ENCODE peak calls at places on chromosomes 5 and 9, in ten cellular contexts. L is naive thymus-derived CD8-positive, alpha-beta T cell; Y is NCI-H2107; Q is HFFc6; X is midbrain; O is activated CD4-positive, alpha-beta T cell treated with anti-CD3 and anti-CD28 coated beads, Interleukin-2, amount 50 U/mL, for 4 hours; G is AG10803; T is activated T-cell treated with anti-CD3 and anti-CD28 coated beads for 1 hour; C is astrocyte of the hippocampus; N is AG08396. W is an unnamed sample.

GRCh38 chr9:78828521-78828920 is 531.6 kb downstream of the PSAT1 start:
- DNase-seq in C (peak), Q (no peak), G (no peak), T (no peak), O (no peak), L (no peak), Y (no peak), X (no peak), N (no peak), W (no peak)

GRCh38 chr5:115423541-115423940 is 121.0 kb downstream of the FEM1C start:
- DNase-seq in L (no peak), X (peak), T (no peak), O (no peak), G (no peak), Y (no peak), Q (no peak), N (no peak), C (no peak), W (peak)

GRCh38 chr5:151023047-151023615 is 2.7 kb downstream of the GPX3 start:
- DNase-seq in N (peak), G (no peak), X (no peak), T (no peak), C (no peak), L (no peak), O (no peak), Y (no peak), Q (no peak), W (peak)

GRCh38 chr9:71663931-71664459 is 104.3 kb downstream of the CEMIP2 start:
- DNase-seq in G (peak), Y (no peak), Q (no peak), T (no peak), N (no peak), C (peak), O (no peak), L (no peak), X (no peak), W (no peak)

GRCh38 chr5:43386960-43387362 is 25.2 kb downstream of the CCL28 start:
- DNase-seq in C (no peak), Y (no peak), T (no peak), Q (no peak), X (no peak), G (no peak), O (no peak), L (no peak), N (no peak), W (no peak)

GRCh38 chr5:101418735-101419134 is 515.7 kb upstream of the ST8SIA4 start:
- DNase-seq in C (peak), L (no peak), N (no peak), O (no peak), Q (no peak), T (no peak), Y (no peak), X (no peak), G (no peak), W (no peak)

GRCh38 chr5:7419846-7420245 is 23.9 kb downstream of the ADCY2 start:
- DNase-seq in G (no peak), Y (no peak), C (no peak), T (no peak), O (no peak), X (no peak), L (no peak), Q (no peak), N (no peak), W (no peak)

GRCh38 chr9:70954126-70954525 is 167.3 kb downstream of the TRPM3 start:
- DNase-seq in Y (no peak), X (no peak), C (peak), N (peak), G (peak), Q (peak), T (no peak), L (no peak), O (no peak), W (no peak)

GRCh38 chr5:173567548-173567947 is 48.9 kb downstream of the BOD1 start:
- DNase-seq in O (no peak), Y (no peak), X (no peak), C (peak), G (peak), Q (peak), T (no peak), L (no peak), N (no peak), W (no peak)

GRCh38 chr5:116938488-116938887 is 363.9 kb upstream of the SEMA6A start:
- DNase-seq in C (peak), X (peak), T (no peak), G (no peak), Y (no peak), N (no peak), L (no peak), O (no peak), Q (no peak), W (no peak)

GRCh38 chr5:5146530-5147160 is 6.5 kb downstream of the ADAMTS16 start:
- DNase-seq in O (no peak), Y (no peak), G (no peak), T (no peak), N (no peak), X (no peak), L (no peak), Q (no peak), C (no peak), W (no peak)

GRCh38 chr9:93600504-93600903 is 24.1 kb downstream of the PHF2 start:
- DNase-seq in C (no peak), G (no peak), T (no peak), Y (no peak), X (no peak), N (no peak), L (no peak), Q (no peak), O (no peak), W (peak)

GRCh38 chr9:113444736-113445135 is 18.8 kb upstream of the RGS3 start:
- DNase-seq in O (no peak), Q (no peak), Y (no peak), T (no peak), L (no peak), X (no peak), G (no peak), N (no peak), C (no peak), W (no peak)

GRCh38 chr9:13568851-13569618 is 289.5 kb upstream of the MPDZ start:
- DNase-seq in Q (no peak), L (no peak), Y (peak), C (peak), O (no peak), N (no peak), T (no peak), G (no peak), X (peak), W (no peak)

GRCh38 chr5:15010936-15011335 is 139.4 kb upstream of the ANKH start:
- DNase-seq in N (no peak), X (no peak), O (no peak), G (peak), C (no peak), L (no peak), Y (no peak), T (no peak), Q (no peak), W (no peak)

GRCh38 chr5:12794476-12795332 is 890.5 kb upstream of the CTNND2 start:
- DNase-seq in L (no peak), C (no peak), Q (no peak), G (no peak), Y (no peak), O (no peak), N (no peak), X (no peak), T (no peak), W (no peak)

GRCh38 chr5:173644700-173645436 is 28.4 kb upstream of the BOD1 start:
- DNase-seq in X (no peak), N (no peak), G (peak), O (no peak), Q (no peak), C (no peak), T (no peak), L (no peak), Y (no peak), W (peak)

GRCh38 chr9:81578606-81579005 is 110.7 kb downstream of the TLE1 start:
- DNase-seq in N (peak), G (peak), O (no peak), Y (no peak), L (no peak), Q (peak), T (no peak), C (peak), X (no peak), W (no peak)

GRCh38 chr5:38367410-38367809 is 109.1 kb downstream of the EGFLAM start:
- DNase-seq in G (no peak), O (no peak), T (no peak), L (no peak), N (no peak), X (no peak), Q (no peak), Y (no peak), C (no peak), W (no peak)

GRCh38 chr9:71249729-71250317 is 128.4 kb upstream of the TRPM3 start:
- DNase-seq in Q (peak), O (no peak), T (no peak), C (peak), L (no peak), G (peak), N (peak), Y (no peak), X (peak), W (no peak)

GRCh38 chr9:107214381-107214780 is 68.7 kb upstream of the RAD23B start:
- DNase-seq in C (no peak), G (no peak), L (no peak), N (no peak), Q (no peak), O (no peak), T (no peak), X (no peak), Y (no peak), W (no peak)

GRCh38 chr9:36136894-36137391 is 410 bp downstream of the GLIPR2 start:
- DNase-seq in C (peak), O (no peak), X (peak), N (no peak), L (no peak), G (no peak), T (no peak), Y (no peak), Q (no peak), W (no peak)

GRCh38 chr5:84227221-84227620 is 157.5 kb downstream of the EDIL3 start:
- DNase-seq in L (no peak), T (no peak), X (no peak), Y (no peak), C (no peak), G (peak), O (no peak), N (no peak), Q (no peak), W (no peak)

GRCh38 chr5:39482098-39482497 is 57.3 kb upstream of the DAB2 start:
- DNase-seq in G (no peak), X (no peak), C (no peak), T (no peak), N (no peak), L (no peak), Q (no peak), Y (no peak), O (no peak), W (no peak)

GRCh38 chr9:109953813-109954489 is 174.0 kb downstream of the PALM2AKAP2 start:
- DNase-seq in Q (no peak), N (no peak), L (no peak), O (no peak), X (no peak), Y (no peak), C (no peak), T (no peak), G (no peak), W (no peak)

GRCh38 chr5:1006656-1007071 is 1.9 kb upstream of the NKD2 start:
- DNase-seq in G (no peak), O (no peak), L (no peak), N (no peak), Q (no peak), T (no peak), C (no peak), Y (no peak), X (no peak), W (peak)

GRCh38 chr5:145554399-145554798 is 280.7 kb downstream of the PRELID2 start:
- DNase-seq in Y (no peak), T (no peak), Q (peak), L (no peak), N (peak), C (peak), X (peak), G (peak), O (no peak), W (no peak)

GRCh38 chr5:34941936-34942335 is 12.6 kb downstream of the DNAJC21 start:
- DNase-seq in G (no peak), O (no peak), X (no peak), L (no peak), Q (no peak), Y (no peak), C (no peak), N (no peak), T (no peak), W (no peak)

GRCh38 chr9:137049544-137050449 is 3.8 kb upstream of the NPDC1 start:
- DNase-seq in G (peak), O (peak), Y (no peak), T (peak), X (peak), N (peak), Q (no peak), L (no peak), C (peak), W (no peak)

GRCh38 chr5:9099681-9100080 is 446.2 kb downstream of the SEMA5A start:
- DNase-seq in T (no peak), O (no peak), X (no peak), Y (no peak), C (no peak), G (no peak), L (no peak), Q (no peak), N (no peak), W (no peak)

GRCh38 chr9:124621371-124622328 is 114.5 kb upstream of the NR5A1 start:
- DNase-seq in N (no peak), T (no peak), C (peak), G (peak), Y (no peak), O (no peak), Q (peak), X (no peak), L (no peak), W (no peak)

GRCh38 chr5:2185646-2186471 is 303.1 kb upstream of the IRX4 start:
- DNase-seq in N (no peak), L (no peak), Q (no peak), O (no peak), G (no peak), Y (no peak), C (no peak), T (no peak), X (no peak), W (no peak)